ENCODE peak calls at places on chromosome 5, in five cellular contexts. Y is sigmoid colon, P is adrenal gland, W is neural progenitor cell, V is cardiac muscle cell. G is an unnamed sample. For H3K27me3, the result is how much of the 10 kb centered on the place peaks cover.

GRCh38 chr5:172421-172820 is 18.9 kb upstream of the LRRC14B start:
- DNase-seq in Y (peak), P (no peak), W (no peak), V (no peak), G (no peak)

GRCh38 chr5:71996789-71997188 is 110.5 kb upstream of the MAP1B start:
- DNase-seq in Y (no peak), P (no peak), W (no peak), V (no peak), G (no peak)

GRCh38 chr5:170832241-170832640 is 29.6 kb upstream of the RANBP17 start:
- DNase-seq in Y (no peak), P (no peak), W (peak), V (no peak), G (no peak)

GRCh38 chr5:71865202-71865601 is 146.1 kb downstream of the CARTPT start:
- DNase-seq in Y (no peak), P (no peak), W (no peak), V (peak), G (peak)

GRCh38 chr5:39775458-39776365 is 350.9 kb upstream of the DAB2 start:
- DNase-seq in Y (no peak), P (no peak), W (no peak), V (no peak), G (peak)

GRCh38 chr5:75584641-75585040 is 26.6 kb upstream of the ANKDD1B start:
- DNase-seq in Y (no peak), P (no peak), W (no peak), V (no peak), G (no peak)

GRCh38 chr5:133232911-133233310 is 181.1 kb downstream of the HSPA4 start:
- DNase-seq in Y (peak), P (no peak), W (no peak), V (no peak), G (no peak)

GRCh38 chr5:115749016-115749415 is 67.4 kb downstream of the CDO1 start:
- DNase-seq in Y (no peak), P (no peak), W (no peak), V (no peak), G (no peak)

GRCh38 chr5:101278011-101278687 is 375.1 kb upstream of the ST8SIA4 start:
- DNase-seq in Y (no peak), P (no peak), W (no peak), V (no peak), G (no peak)

GRCh38 chr5:167786871-167787568 is 504.4 kb upstream of the WWC1 start:
- DNase-seq in Y (no peak), P (no peak), W (no peak), V (no peak), G (no peak)

GRCh38 chr5:171801-172331 is 19.4 kb upstream of the LRRC14B start:
- DNase-seq in Y (peak), P (no peak), W (no peak), V (no peak), G (no peak)

GRCh38 chr5:11166906-11167305 is 405.9 kb upstream of the DAP start:
- DNase-seq in Y (no peak), P (peak), W (no peak), V (no peak), G (no peak)

GRCh38 chr5:76303917-76304316 is 99.2 kb upstream of the IQGAP2 start:
- DNase-seq in Y (no peak), P (no peak), W (no peak), V (no peak), G (no peak)

GRCh38 chr5:1239514-1240251 is 14.5 kb downstream of the SLC6A18 start:
- DNase-seq in Y (no peak), P (no peak), W (no peak), V (no peak), G (no peak)

GRCh38 chr5:38601133-38601842 is 44.8 kb upstream of the LIFR start:
- DNase-seq in Y (no peak), P (no peak), W (no peak), V (no peak), G (peak)

GRCh38 chr5:36111238-36111637 is 40.4 kb downstream of the LMBRD2 start:
- DNase-seq in Y (no peak), P (no peak), W (no peak), V (no peak), G (no peak)

GRCh38 chr5:150562832-150563231 is 54.9 kb downstream of the NDST1 start:
- DNase-seq in Y (no peak), P (no peak), W (peak), V (peak), G (no peak)

GRCh38 chr5:72474117-72474915 is 32.9 kb downstream of the ZNF366 start:
- DNase-seq in Y (no peak), P (no peak), W (peak), V (no peak), G (no peak)

GRCh38 chr5:159781626-159782157 is 134.6 kb upstream of the ADRA1B start:
- DNase-seq in Y (no peak), P (no peak), W (no peak), V (no peak), G (no peak)

GRCh38 chr5:36414869-36415282 is 113.2 kb upstream of the RANBP3L start:
- DNase-seq in Y (no peak), P (no peak), W (peak), V (peak), G (no peak)

GRCh38 chr5:133895979-133896378 is 72.4 kb downstream of the C5orf15 start:
- DNase-seq in Y (no peak), P (no peak), W (no peak), V (no peak), G (no peak)

GRCh38 chr5:143262393-143263174 is 140.9 kb downstream of the NR3C1 start:
- DNase-seq in Y (no peak), P (no peak), W (no peak), V (no peak), G (peak)

GRCh38 chr5:132303589-132303988 is 9.4 kb downstream of the SLC22A4 start:
- DNase-seq in Y (no peak), P (no peak), W (no peak), V (no peak), G (no peak)

GRCh38 chr5:12845549-12846159 is 941.4 kb upstream of the CTNND2 start:
- DNase-seq in Y (no peak), P (no peak), W (peak), V (no peak), G (no peak)

GRCh38 chr5:175284806-175285205 is 159.2 kb downstream of the DRD1 start:
- DNase-seq in Y (no peak), P (no peak), W (no peak), V (no peak), G (no peak)

GRCh38 chr5:59020611-59021285 is 437.9 kb downstream of the RAB3C start:
- DNase-seq in Y (no peak), P (no peak), W (no peak), V (no peak), G (no peak)

GRCh38 chr5:159052282-159053011 is 47.3 kb downstream of the EBF1 start:
- DNase-seq in Y (no peak), P (no peak), W (peak), V (no peak), G (no peak)

GRCh38 chr5:172839669-172840068 is 5.6 kb downstream of the ERGIC1 start:
- DNase-seq in Y (no peak), P (peak), W (no peak), V (no peak), G (no peak)

GRCh38 chr5:145536133-145536532 is 299.0 kb downstream of the PRELID2 start:
- DNase-seq in Y (no peak), P (no peak), W (no peak), V (no peak), G (no peak)

GRCh38 chr5:396715-397032 is 46.3 kb upstream of the EXOC3 start:
- DNase-seq in Y (peak), P (no peak), W (no peak), V (no peak), G (no peak)

GRCh38 chr5:72009280-72009679 is 98.0 kb upstream of the MAP1B start:
- DNase-seq in Y (no peak), P (no peak), W (no peak), V (no peak), G (no peak)

GRCh38 chr5:38601843-38602424 is 45.5 kb upstream of the LIFR start:
- DNase-seq in Y (no peak), P (no peak), W (no peak), V (no peak), G (peak)

GRCh38 chr5:177369050-177369912 is 11.6 kb downstream of the RGS14 start:
- DNase-seq in Y (peak), P (peak), W (peak), V (peak), G (peak)

GRCh38 chr5:90878081-90878480 is 319.5 kb downstream of the ADGRV1 start:
- DNase-seq in Y (no peak), P (peak), W (no peak), V (no peak), G (no peak)

DNA sequence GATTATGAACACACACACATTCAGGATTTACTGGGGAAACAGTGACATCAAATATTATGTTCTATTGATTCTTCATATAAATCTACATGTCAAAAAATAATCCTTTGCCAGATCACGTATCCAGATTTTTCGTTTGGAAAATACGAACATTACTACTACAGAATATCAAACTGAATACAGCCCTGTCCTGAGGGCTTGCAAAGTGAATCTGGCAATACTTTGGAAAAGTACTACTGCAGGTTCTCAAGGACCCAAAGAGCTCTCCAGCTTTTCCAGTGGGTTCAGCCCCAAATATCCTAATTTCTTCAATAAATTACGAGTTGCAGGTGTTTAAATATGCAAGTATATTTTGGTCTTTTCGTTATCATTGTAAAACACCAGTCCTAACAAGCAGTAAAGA is 411 bp upstream of the NDUFS4 start:
- DNase-seq in Y (no peak), P (no peak), W (no peak), V (no peak), G (no peak)
- H3K4me3 ChIP-seq in Y (peak), P (peak), W (peak), V (peak), G (peak)

DNA sequence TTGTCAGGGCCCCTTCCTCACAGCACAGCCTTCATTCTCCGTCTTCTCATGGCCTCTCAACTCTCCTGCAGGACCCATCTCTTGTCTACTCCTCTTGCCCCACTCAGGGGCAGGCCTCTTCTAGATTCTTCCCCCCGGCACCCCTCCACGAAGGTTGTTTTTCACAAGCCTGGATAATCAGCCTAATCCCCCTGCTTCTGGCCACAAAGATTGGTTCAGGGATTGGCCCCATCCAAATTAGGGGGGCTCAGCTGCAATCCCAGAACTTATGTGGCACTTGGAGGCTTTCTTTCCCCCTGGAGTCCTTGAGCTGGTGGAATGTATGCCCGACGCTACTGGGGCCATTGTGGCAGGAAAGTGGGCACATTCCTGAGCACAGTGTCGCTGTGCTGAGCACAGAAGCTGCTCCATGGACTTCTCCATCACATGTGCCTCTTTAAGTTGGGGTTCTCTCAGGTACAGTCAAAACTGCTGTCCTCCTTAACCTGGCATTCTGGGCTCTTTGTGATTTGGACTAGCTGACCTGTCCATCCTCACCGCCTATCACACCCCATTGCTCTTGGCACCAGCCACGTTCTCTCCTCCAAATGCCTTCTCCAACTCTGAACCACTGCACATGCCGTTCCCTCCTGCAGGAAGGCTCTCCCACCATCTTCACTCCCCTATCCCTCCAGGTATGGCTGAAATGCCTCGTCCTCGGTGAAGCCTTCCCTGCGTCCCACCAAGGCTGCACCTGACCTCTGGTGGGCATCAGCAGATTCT is 66.8 kb upstream of the RNF130 start:
- DNase-seq in Y (no peak), P (no peak), W (no peak), V (no peak), G (no peak)
- H3K27me3 ChIP-seq in Y (under half), P (under half), W (under half), V (under half), G (under half)

DNA sequence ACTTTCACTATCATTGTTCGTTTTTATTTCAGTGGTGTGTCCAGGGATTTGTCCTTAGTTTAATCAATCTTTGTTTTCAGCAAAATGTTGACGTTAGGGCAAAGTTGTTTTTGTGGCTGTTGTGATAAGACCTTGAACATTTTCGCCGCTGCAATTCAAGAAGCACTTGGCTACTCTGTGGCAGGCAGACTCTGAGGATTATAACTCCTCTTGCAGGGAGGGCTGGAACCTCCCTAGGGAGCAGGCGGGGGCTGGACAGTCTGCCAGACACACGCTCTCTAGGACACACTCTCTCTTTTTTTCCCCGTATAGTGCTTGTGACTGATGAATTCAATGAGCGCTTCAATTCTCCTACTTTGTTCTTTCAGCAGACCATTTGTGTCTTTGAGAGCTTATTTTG is 252.9 kb downstream of the FBXL7 start:
- DNase-seq in Y (peak), P (peak), W (no peak), V (no peak), G (peak)
- H3K4me3 ChIP-seq in Y (no peak), P (peak), W (no peak), V (no peak), G (peak)

DNA sequence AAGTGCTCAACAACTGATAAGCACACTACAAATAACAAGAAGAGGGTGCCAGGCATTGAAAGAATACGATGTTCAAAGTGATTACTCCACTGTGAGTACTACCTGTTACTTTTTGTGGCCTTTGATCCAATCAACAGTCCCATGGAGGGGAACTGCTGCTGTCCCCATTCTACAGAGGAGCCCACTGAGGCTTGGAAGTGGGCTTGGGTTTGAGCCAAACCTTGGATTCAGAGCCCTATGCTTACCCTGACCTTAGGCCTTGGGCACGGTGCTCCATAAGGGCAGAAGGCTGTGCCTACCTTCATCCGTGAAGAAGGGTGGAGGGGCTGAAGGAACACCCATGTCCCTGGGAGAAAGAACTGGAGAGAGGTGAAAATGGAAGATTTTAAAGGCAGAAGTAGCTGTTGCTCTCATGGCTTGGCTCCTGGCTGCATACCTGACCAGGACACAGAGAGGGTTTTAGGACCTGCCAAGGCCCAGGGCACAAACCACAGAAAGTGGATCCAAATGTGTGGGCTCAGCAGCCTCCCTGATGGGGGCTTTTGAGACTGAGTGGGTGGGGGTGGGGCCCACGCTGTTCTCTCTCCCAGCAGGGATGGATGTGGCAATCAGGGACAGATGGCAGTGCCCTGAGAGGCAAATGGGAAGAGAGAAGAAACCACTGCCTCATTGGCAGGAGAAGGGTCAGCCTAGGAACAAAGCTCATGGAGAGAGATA is 34.7 kb upstream of the TIFAB start:
- DNase-seq in Y (no peak), P (no peak), W (no peak), V (no peak), G (no peak)
- H3K27me3 ChIP-seq in Y (half or more), P (under half), W (half or more), V (half or more), G (under half)

GRCh38 chr5:96332535-96333396 is 100.3 kb downstream of the PCSK1 start:
- DNase-seq in Y (no peak), P (no peak), W (no peak), V (no peak), G (no peak)
- H3K4me3 ChIP-seq in Y (no peak), P (no peak), W (no peak), V (no peak), G (no peak)

G was measured in MG63.